ENCODE peak calls at places on chromosomes 12 and 14, in eight cellular contexts. D, S, N, B, P, R, G and Q are unnamed samples.

GRCh38 chr12:105846331-105846730 is 292.4 kb downstream of the NUAK1 start:
- DNase-seq in S (no peak), B (no peak), R (no peak), N (no peak), G (no peak), D (no peak), P (no peak), Q (no peak)

GRCh38 chr12:51863921-51864700 is 15.6 kb upstream of the FIGNL2 start:
- DNase-seq in N (no peak), B (no peak), P (no peak), S (no peak), G (no peak), D (no peak), R (no peak), Q (peak)

GRCh38 chr12:73629171-73629570 is 908.5 kb upstream of the ATXN7L3B start:
- DNase-seq in P (no peak), B (no peak), N (no peak), S (no peak), R (no peak), D (no peak), G (no peak), Q (no peak)

GRCh38 chr12:10101042-10101579 is 2.3 kb upstream of the CLEC1A start:
- DNase-seq in N (no peak), S (peak), G (no peak), P (no peak), B (no peak), D (no peak), R (peak), Q (no peak)

GRCh38 chr14:56821177-56821576 is 10.9 kb upstream of the OTX2 start:
- DNase-seq in S (no peak), N (no peak), B (no peak), P (no peak), D (no peak), R (no peak), G (no peak), Q (no peak)

GRCh38 chr14:100398044-100398443 is 74.9 kb downstream of the SLC25A47 start:
- DNase-seq in P (peak), R (peak), N (no peak), S (no peak), B (no peak), G (no peak), D (no peak), Q (no peak)

GRCh38 chr14:102717211-102717610 is 60.0 kb upstream of the TRAF3 start:
- DNase-seq in N (no peak), P (no peak), R (no peak), G (no peak), B (no peak), S (no peak), D (no peak), Q (no peak)

GRCh38 chr14:51535443-51536044 is 116.2 kb upstream of the FRMD6 start:
- DNase-seq in N (no peak), G (no peak), S (no peak), R (no peak), P (no peak), D (no peak), B (no peak), Q (no peak)

GRCh38 chr12:106445981-106446380 is 88.4 kb downstream of the POLR3B start:
- DNase-seq in D (no peak), R (no peak), N (no peak), S (no peak), B (no peak), P (no peak), G (no peak), Q (no peak)

GRCh38 chr12:91327136-91327535 is 144.5 kb upstream of the DCN start:
- DNase-seq in B (no peak), P (no peak), G (no peak), N (no peak), R (no peak), S (peak), D (no peak), Q (no peak)

GRCh38 chr12:125216720-125217119 is 151.5 kb downstream of the AACS start:
- DNase-seq in R (no peak), N (no peak), D (no peak), S (no peak), G (no peak), B (no peak), P (no peak), Q (no peak)

GRCh38 chr12:125217308-125217707 is 152.1 kb downstream of the AACS start:
- DNase-seq in S (no peak), G (no peak), B (no peak), R (no peak), D (no peak), P (no peak), N (no peak), Q (no peak)

GRCh38 chr12:125210104-125210755 is 145.0 kb downstream of the AACS start:
- DNase-seq in D (no peak), N (no peak), B (no peak), G (no peak), R (no peak), S (no peak), P (no peak), Q (no peak)

GRCh38 chr12:125211464-125211863 is 146.2 kb downstream of the AACS start:
- DNase-seq in N (no peak), S (no peak), R (no peak), P (no peak), B (no peak), D (no peak), G (no peak), Q (no peak)

GRCh38 chr12:125214289-125214688 is 149.1 kb downstream of the AACS start:
- DNase-seq in D (no peak), B (no peak), R (no peak), N (no peak), G (no peak), P (no peak), S (no peak), Q (no peak)
- TF ChIP-seq CTCF in D (no peak), B (no peak), R (no peak), N (no peak), G (no peak), P (no peak), S (no peak), Q (no peak)

GRCh38 chr12:45703942-45704341 is 25.6 kb upstream of the ARID2 start:
- DNase-seq in P (no peak), D (no peak), N (no peak), B (no peak), G (no peak), R (peak), S (peak), Q (no peak)
- TF ChIP-seq CTCF in P (no peak), D (no peak), N (no peak), B (no peak), G (no peak), R (no peak), S (no peak), Q (no peak)

GRCh38 chr12:120453060-120453761 is 7.0 kb downstream of the GATC start:
- DNase-seq in G (no peak), B (no peak), D (no peak), P (no peak), R (no peak), N (no peak), S (no peak), Q (no peak)

GRCh38 chr12:120457133-120457532 is 10.9 kb downstream of the GATC start:
- DNase-seq in B (no peak), G (no peak), S (no peak), P (no peak), D (no peak), R (no peak), N (peak), Q (no peak)

GRCh38 chr12:120455302-120455701 is 9.1 kb downstream of the GATC start:
- DNase-seq in D (no peak), P (no peak), G (no peak), B (no peak), S (no peak), R (no peak), N (no peak), Q (no peak)

GRCh38 chr12:120447992-120448391 is 1.7 kb downstream of the GATC start:
- DNase-seq in B (no peak), G (no peak), N (no peak), P (no peak), S (no peak), R (no peak), D (no peak), Q (no peak)

GRCh38 chr12:120453977-120454376 is 7.7 kb downstream of the GATC start:
- DNase-seq in N (peak), B (no peak), S (peak), G (no peak), D (no peak), R (peak), P (no peak), Q (peak)
- TF ChIP-seq CTCF in N (peak), B (no peak), S (peak), G (peak), D (peak), R (peak), P (peak), Q (peak)

GRCh38 chr12:4857472-4858291 is 52.0 kb upstream of the KCNA1 start:
- DNase-seq in D (peak), P (peak), N (peak), B (peak), S (peak), R (peak), G (peak), Q (peak)

GRCh38 chr12:4855121-4855924 is 54.4 kb upstream of the KCNA1 start:
- DNase-seq in G (peak), P (peak), D (peak), B (peak), N (peak), S (peak), R (peak), Q (peak)

GRCh38 chr12:4856556-4856955 is 53.1 kb upstream of the KCNA1 start:
- DNase-seq in G (no peak), P (no peak), D (no peak), S (no peak), B (no peak), R (no peak), N (no peak), Q (no peak)

GRCh38 chr12:4859478-4860210 is 50.1 kb upstream of the KCNA1 start:
- DNase-seq in R (no peak), G (no peak), N (no peak), P (no peak), D (no peak), S (no peak), B (no peak), Q (peak)

GRCh38 chr12:4858385-4858784 is 51.3 kb upstream of the KCNA1 start:
- DNase-seq in N (peak), R (peak), P (peak), S (no peak), D (no peak), B (no peak), G (no peak), Q (no peak)
- TF ChIP-seq CTCF in N (no peak), R (no peak), P (no peak), S (no peak), D (no peak), B (no peak), G (no peak), Q (no peak)

DNA sequence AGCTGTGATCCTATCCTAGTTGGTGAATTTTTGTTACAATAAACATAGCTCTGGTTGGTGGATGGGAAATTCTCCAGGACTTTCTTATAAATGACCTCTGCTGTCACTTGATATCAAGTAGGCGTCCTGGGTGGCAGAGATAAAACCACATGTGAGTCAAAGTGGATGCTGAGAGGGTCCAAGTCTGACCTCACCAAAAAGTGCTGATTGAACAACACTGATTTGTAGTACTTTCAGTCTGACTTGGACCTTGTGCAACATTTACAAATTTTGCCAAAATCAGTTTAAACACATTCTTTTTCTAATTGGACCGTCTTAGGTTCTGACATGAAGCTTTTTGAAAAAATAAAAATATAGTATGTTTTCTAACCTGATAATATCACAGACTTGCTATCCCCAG is 585.6 kb downstream of the GALC start:
- DNase-seq in B (no peak), P (no peak), N (no peak), G (no peak), D (no peak), R (no peak), S (peak), Q (no peak)
- TF ChIP-seq CTCF in B (no peak), P (no peak), N (no peak), G (no peak), D (no peak), R (no peak), S (no peak), Q (no peak)

DNA sequence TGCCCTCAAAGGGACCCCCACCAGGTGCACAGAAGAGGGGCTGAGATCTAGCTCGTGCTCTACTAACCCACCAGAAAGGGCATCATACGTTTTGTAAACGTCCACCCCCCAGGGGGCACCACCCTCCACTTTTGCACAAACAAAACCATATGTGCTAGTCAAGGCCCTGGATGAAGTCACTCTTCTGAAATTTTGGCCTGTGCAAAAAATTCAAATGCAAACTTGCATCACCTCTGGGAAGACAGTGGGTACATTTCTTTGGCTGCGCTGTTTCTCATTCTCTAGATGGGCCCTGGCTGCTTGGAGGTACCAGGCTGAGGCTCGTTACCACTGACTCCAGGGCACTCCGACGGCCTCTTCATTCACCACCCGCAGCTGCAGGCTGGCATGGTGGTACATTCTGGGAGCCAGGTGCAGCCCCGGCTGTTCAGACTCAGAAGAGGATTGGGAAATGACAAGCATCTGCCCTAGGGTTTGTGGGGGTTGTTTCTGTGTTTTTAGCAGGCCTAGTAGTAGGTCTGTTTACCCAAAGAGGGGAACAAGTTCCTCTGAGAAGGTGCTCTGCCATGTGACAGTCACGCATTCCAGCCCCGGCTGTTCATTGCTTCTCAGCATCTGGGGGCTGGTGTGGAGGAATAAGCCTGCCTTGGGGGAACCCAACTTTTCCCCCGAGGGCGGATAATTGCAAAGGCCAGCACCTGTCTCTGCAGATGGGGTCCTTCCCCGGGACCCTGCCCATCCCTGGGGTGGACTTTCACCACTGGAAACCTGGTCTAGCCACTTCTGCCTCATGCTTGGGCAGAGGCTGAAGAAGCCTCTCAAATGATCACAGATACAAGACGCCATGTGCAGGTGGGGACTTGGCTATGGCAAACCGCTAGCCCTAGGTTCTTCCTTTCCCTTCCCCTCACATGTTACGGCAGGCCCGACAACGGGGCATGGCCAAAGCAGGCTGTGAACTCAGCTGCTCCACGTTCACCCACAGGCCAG is 147.6 kb downstream of the DPF3 start:
- DNase-seq in G (peak), D (peak), R (peak), P (no peak), N (no peak), B (no peak), S (peak), Q (no peak)
- TF ChIP-seq CTCF in G (no peak), D (no peak), R (no peak), P (no peak), N (no peak), B (no peak), S (peak), Q (no peak)